ENCODE peak calls at places on chromosomes 2 and 18, in five cellular contexts. S, X, J, H and C are unnamed samples.
A peak's percentile ranks its signal among the peaks of the same experiment; 100 is the strongest.

GRCh38 chr18:49690307-49690706 is 123.0 kb downstream of the ACAA2 start:
- DNase-seq in S (no peak), X (no peak), J (no peak), H (no peak), C (no peak)

GRCh38 chr2:3446381-3446780 is 66.9 kb downstream of the TRAPPC12 start:
- DNase-seq in S (no peak), X (no peak), J (no peak), H (no peak), C (no peak)

GRCh38 chr2:157620956-157621355 is 7.7 kb downstream of the ACVR1C start:
- DNase-seq in S (no peak), X (no peak), J (no peak), H (no peak), C (no peak)

GRCh38 chr18:79588131-79588635 is 91.4 kb upstream of the CTDP1 start:
- DNase-seq in S (no peak), X (no peak), J (no peak), H (no peak), C (no peak)

GRCh38 chr2:155368934-155369333 is 670.4 kb downstream of the KCNJ3 start:
- DNase-seq in S (no peak), X (no peak), J (no peak), H (no peak), C (no peak)

GRCh38 chr18:3221496-3221895 is 1.7 kb upstream of the MYOM1 start:
- DNase-seq in S (no peak), X (no peak), J (no peak), H (no peak), C (no peak)

GRCh38 chr2:210003394-210003793 is 956 bp downstream of the RPE start:
- DNase-seq in S (no peak), X (no peak), J (no peak), H (no peak), C (no peak)

GRCh38 chr18:22282311-22283235 is 113.2 kb downstream of the GATA6 start:
- DNase-seq in S (no peak), X (no peak), J (no peak), H (no peak), C (peak; percentile 68)

GRCh38 chr2:168841445-168841844 is 39.0 kb downstream of the NOSTRIN start:
- DNase-seq in S (no peak), X (no peak), J (no peak), H (no peak), C (no peak)

GRCh38 chr2:27069961-27070618 is 1.4 kb downstream of the OST4 start:
- DNase-seq in S (no peak), X (no peak), J (no peak), H (no peak), C (no peak)

GRCh38 chr18:62571037-62571436 is 48.2 kb downstream of the ZCCHC2 start:
- DNase-seq in S (no peak), X (no peak), J (no peak), H (no peak), C (no peak)

GRCh38 chr2:238908960-238909951 is 61.4 kb downstream of the TWIST2 start:
- DNase-seq in S (peak; percentile 79), X (no peak), J (no peak), H (no peak), C (peak; percentile 27)